ENCODE peak calls at places on chromosomes 11 and 22, in eight cellular contexts. X is CD8-positive, alpha-beta memory T cell; E is LHCN-M2; S is AG04449; W is CD4-positive, alpha-beta memory T cell; V is GM23248; K is kidney; N is uterus. L is an unnamed sample.
A peak's percentile ranks its signal among the peaks of the same experiment; 100 is the strongest.

GRCh38 chr11:132531921-132532320 is 1000.4 kb downstream of the OPCML start:
- DNase-seq in W (no peak), X (no peak), K (no peak), N (no peak), V (no peak), E (no peak), S (no peak), L (no peak)

GRCh38 chr11:723120-723883 is 17.3 kb downstream of the EPS8L2 start:
- DNase-seq in V (peak; percentile 68), W (peak; percentile 61), S (no peak), E (peak; percentile 51), X (peak; percentile 74), N (no peak), K (no peak), L (peak; percentile 60)

GRCh38 chr11:26537341-26537740 is 34.7 kb downstream of the MUC15 start:
- DNase-seq in W (no peak), E (no peak), S (no peak), N (no peak), K (no peak), X (no peak), V (no peak), L (no peak)

GRCh38 chr11:34044664-34045485 is 6.7 kb upstream of the CAPRIN1 start:
- DNase-seq in E (peak; percentile 69), X (no peak), S (no peak), K (no peak), V (peak; percentile 69), N (no peak), W (no peak), L (no peak)

GRCh38 chr11:9004310-9004945 is 627 bp upstream of the NRIP3 start:
- DNase-seq in K (peak; percentile 79), N (peak; percentile 23), S (no peak), W (peak; percentile 57), E (no peak), V (no peak), X (peak; percentile 50), L (no peak)

GRCh38 chr22:19177164-19178064 is 1.1 kb downstream of the SLC25A1 start:
- DNase-seq in E (no peak), K (no peak), V (peak; percentile 36), S (no peak), W (no peak), X (no peak), N (no peak), L (no peak)

GRCh38 chr11:43756575-43756974 is 76.0 kb downstream of the HSD17B12 start:
- DNase-seq in E (peak; percentile 79), X (no peak), N (no peak), K (no peak), W (no peak), V (peak; percentile 30), S (peak; percentile 34), L (no peak)

GRCh38 chr22:38213319-38214247 is 11.8 kb downstream of the MAFF start:
- DNase-seq in N (no peak), W (no peak), V (no peak), K (no peak), E (no peak), S (no peak), X (no peak), L (no peak)

GRCh38 chr11:134349109-134349801 is 17.5 kb downstream of the GLB1L2 start:
- DNase-seq in X (peak; percentile 50), S (no peak), V (no peak), E (no peak), K (no peak), N (no peak), W (no peak), L (no peak)

GRCh38 chr11:58286249-58286648 is 18.2 kb upstream of the OR10W1 start:
- DNase-seq in S (no peak), N (no peak), E (peak; percentile 42), W (no peak), K (no peak), X (no peak), V (peak; percentile 77), L (peak; percentile 5)

GRCh38 chr11:83257638-83258229 is 28.4 kb downstream of the CCDC90B start:
- DNase-seq in N (peak; percentile 18), X (no peak), W (no peak), V (peak; percentile 79), K (no peak), S (no peak), E (peak; percentile 99), L (no peak)

GRCh38 chr11:132895340-132895739 is 637.0 kb downstream of the OPCML start:
- DNase-seq in K (no peak), V (peak; percentile 18), X (no peak), N (no peak), E (peak; percentile 49), W (no peak), S (no peak), L (no peak)

GRCh38 chr11:22472306-22472705 is 134.1 kb downstream of the SLC17A6 start:
- DNase-seq in X (no peak), N (no peak), K (no peak), W (no peak), V (peak; percentile 33), E (no peak), S (no peak), L (no peak)